ENCODE peak calls at places on chromosomes 11 and 22, in eight cellular contexts. V is HTR-8/SVneo; P is stimulated activated naive CD4-positive, alpha-beta T cell; Z is M059J; A is MM.1S; W is stimulated activated CD4-positive, alpha-beta T cell treated with anti-CD3 and anti-CD28 coated beads, Interleukin-2, amount 100 ng/mL, for 48 hours; O is Calu3; D is HFFc6. H is an unnamed sample.

GRCh38 chr11:12003815-12004214 is 4.6 kb downstream of the DKK3 start:
- DNase-seq in V (no peak), P (no peak), Z (no peak), A (no peak), W (no peak), O (no peak), D (no peak), H (no peak)

GRCh38 chr22:19714320-19715252 is at the start of gene SEPTIN5:
- DNase-seq in V (no peak), P (no peak), Z (no peak), A (no peak), W (no peak), O (no peak), D (no peak), H (no peak)

GRCh38 chr11:65301491-65302329 is 13.0 kb upstream of the CDC42EP2 start:
- DNase-seq in V (no peak), P (no peak), Z (no peak), A (no peak), W (no peak), O (no peak), D (no peak), H (no peak)

GRCh38 chr11:65530157-65530496 is 5.2 kb downstream of the SCYL1 start:
- DNase-seq in V (no peak), P (no peak), Z (no peak), A (no peak), W (no peak), O (no peak), D (no peak), H (no peak)

GRCh38 chr11:78350101-78350645 is 67.4 kb downstream of the GAB2 start:
- DNase-seq in V (no peak), P (no peak), Z (peak), A (no peak), W (no peak), O (no peak), D (peak), H (peak)

GRCh38 chr11:19756675-19757475 is 44.2 kb downstream of the NAV2 start:
- DNase-seq in V (no peak), P (no peak), Z (no peak), A (no peak), W (no peak), O (no peak), D (no peak), H (peak)

GRCh38 chr11:27698872-27699241 is 1.4 kb downstream of the BDNF start:
- DNase-seq in V (peak), P (peak), Z (peak), A (peak), W (peak), O (peak), D (peak), H (peak)

GRCh38 chr11:10322830-10323792 is 18.2 kb downstream of the ADM start:
- DNase-seq in V (peak), P (no peak), Z (peak), A (peak), W (peak), O (peak), D (peak), H (peak)

GRCh38 chr11:116454020-116454645 is 318.7 kb downstream of the BUD13 start:
- DNase-seq in V (peak), P (no peak), Z (peak), A (peak), W (peak), O (peak), D (peak), H (peak)

GRCh38 chr11:74849525-74850391 is 99.1 kb downstream of the XRRA1 start:
- DNase-seq in V (peak), P (no peak), Z (peak), A (no peak), W (no peak), O (no peak), D (peak), H (no peak)

GRCh38 chr11:47359162-47359561 is 6.7 kb upstream of the MYBPC3 start:
- DNase-seq in V (no peak), P (no peak), Z (no peak), A (no peak), W (no peak), O (no peak), D (no peak), H (no peak)